ENCODE peak calls at places on chromosomes 2 and 18, in four cellular contexts. C is HepG2, V is HEK293T, U is H1. R is an unnamed sample.
A peak's percentile ranks its signal among the peaks of the same experiment; 100 is the strongest.

GRCh38 chr2:39991298-39991697 is 212.2 kb upstream of the THUMPD2 start:
- DNase-seq in C (no peak), V (no peak), U (no peak), R (no peak)

GRCh38 chr2:185128331-185128730 is 530.0 kb downstream of the ZNF804A start:
- DNase-seq in C (no peak), V (no peak), U (no peak), R (no peak)

GRCh38 chr2:233033672-233034071 is 1.2 kb downstream of the NEU2 start:
- DNase-seq in C (no peak), V (no peak), U (no peak), R (no peak)

GRCh38 chr2:112024896-112025491 is 30.1 kb upstream of the TMEM87B start:
- DNase-seq in C (no peak), V (no peak), U (no peak), R (no peak)

GRCh38 chr18:24959100-24959499 is 392.9 kb downstream of the ZNF521 start:
- DNase-seq in C (no peak), V (peak; percentile 23), U (no peak), R (no peak)

GRCh38 chr2:239159476-239159911 is 241.3 kb downstream of the HDAC4 start:
- DNase-seq in C (no peak), V (no peak), U (no peak), R (no peak)

GRCh38 chr2:234674781-234675201 is 177.9 kb upstream of the ARL4C start:
- DNase-seq in C (peak; percentile 80), V (no peak), U (no peak), R (no peak)

GRCh38 chr2:42653908-42654445 is 85.5 kb downstream of the MTA3 start:
- DNase-seq in C (no peak), V (no peak), U (no peak), R (no peak)

GRCh38 chr18:21904856-21905255 is 164.3 kb downstream of the MIB1 start:
- DNase-seq in C (no peak), V (no peak), U (no peak), R (no peak)
- TF ChIP-seq SUZ12 in C (no peak), V (no peak), U (no peak), R (no peak)

DNA sequence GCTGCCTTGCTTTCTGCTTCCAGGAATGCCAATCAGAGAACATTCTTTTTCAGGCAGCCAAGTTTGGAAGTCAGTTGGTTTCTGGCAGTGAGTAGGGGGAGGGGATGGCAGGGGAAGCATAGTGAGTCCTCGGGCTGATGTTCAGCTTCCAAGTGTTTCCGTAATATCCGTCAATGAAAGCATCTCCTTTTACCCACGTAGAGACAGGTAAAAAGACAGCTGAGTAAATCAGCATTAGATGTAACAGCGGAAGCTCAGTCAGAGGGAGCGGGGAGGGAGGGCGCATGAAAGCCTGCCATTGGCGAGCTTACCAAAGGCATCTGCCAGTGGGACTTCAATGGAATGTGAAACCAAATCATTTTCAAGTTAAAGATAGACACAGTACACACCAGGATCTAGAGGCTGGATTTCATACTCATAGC is 117.1 kb upstream of the DTNA start:
- DNase-seq in C (no peak), V (no peak), U (peak; percentile 48), R (no peak)
- TF ChIP-seq SP1 in C (no peak), V (no peak), U (peak; percentile 13), R (no peak)

DNA sequence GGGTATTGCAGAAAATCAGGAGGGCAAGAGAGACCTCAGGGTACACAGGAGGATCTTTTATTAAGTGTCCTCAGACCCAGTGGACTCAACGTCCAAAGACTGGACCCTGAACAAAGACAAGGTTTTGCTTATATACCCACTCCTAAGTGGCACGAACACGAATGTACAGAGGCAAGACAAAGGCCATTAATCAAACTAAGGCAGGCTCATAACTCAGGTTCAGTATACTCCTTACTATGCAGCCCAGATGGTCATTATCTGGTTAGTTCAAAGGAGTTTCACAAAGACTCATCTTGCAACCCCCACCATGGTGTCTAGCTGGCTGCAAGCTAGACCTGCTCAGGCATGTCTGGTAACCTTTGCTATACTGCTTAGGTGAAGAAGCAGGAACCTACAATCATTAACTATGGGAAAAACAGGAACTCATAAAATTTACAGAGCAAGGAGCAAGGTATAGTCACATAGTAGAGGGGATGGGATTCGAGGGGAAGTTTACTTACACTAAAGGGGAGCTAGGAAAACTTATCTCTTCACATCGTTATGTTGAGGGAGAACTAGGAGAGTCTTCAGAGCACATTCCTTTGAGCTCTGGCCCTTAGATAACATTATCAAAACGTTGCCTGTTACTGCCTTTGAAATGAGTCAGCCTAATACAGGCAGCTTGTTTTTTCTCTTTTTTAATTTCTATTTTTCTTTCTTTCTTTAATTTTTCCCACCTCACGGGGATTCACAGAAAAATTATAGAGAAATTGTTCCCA is 33.9 kb downstream of the SLC4A3 start:
- DNase-seq in C (peak; percentile 24), V (no peak), U (no peak), R (peak; percentile 44)
- TF ChIP-seq SUZ12 in C (no peak), V (no peak), U (no peak), R (no peak)

DNA sequence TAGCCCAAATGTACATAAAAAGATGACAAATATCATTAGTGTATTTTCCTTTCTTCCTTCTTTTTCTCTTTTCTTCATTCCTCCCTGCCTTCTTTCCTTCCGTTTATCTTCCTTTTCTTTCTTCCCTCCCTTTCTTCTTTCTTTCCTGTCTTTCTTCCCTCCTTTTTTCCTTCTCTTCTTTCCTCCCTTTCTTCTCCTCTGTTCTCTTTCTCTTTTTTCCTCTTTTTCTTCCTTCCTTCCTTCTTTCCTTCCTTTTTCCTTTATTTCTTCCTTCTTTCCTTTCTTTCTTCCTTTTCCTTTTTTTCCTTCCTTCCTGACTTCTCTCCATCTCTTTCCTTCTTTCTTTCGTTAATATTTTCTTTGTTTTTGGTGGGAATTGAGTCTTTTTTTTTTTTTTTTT is 256.9 kb upstream of the CNTNAP5 start:
- DNase-seq in C (no peak), V (no peak), U (no peak), R (no peak)
- TF ChIP-seq SP1 in C (no peak), V (no peak), U (no peak), R (no peak)

GRCh38 chr2:217693363-217693762 is 309.4 kb downstream of the TNS1 start:
- DNase-seq in C (no peak), V (no peak), U (no peak), R (no peak)
- TF ChIP-seq SUZ12 in C (no peak), V (no peak), U (no peak), R (no peak)

GRCh38 chr2:221289846-221290245 is 282.3 kb downstream of the EPHA4 start:
- DNase-seq in C (no peak), V (no peak), U (no peak), R (no peak)
- TF ChIP-seq SP1 in C (no peak), V (no peak), U (peak; percentile 59), R (no peak)

DNA sequence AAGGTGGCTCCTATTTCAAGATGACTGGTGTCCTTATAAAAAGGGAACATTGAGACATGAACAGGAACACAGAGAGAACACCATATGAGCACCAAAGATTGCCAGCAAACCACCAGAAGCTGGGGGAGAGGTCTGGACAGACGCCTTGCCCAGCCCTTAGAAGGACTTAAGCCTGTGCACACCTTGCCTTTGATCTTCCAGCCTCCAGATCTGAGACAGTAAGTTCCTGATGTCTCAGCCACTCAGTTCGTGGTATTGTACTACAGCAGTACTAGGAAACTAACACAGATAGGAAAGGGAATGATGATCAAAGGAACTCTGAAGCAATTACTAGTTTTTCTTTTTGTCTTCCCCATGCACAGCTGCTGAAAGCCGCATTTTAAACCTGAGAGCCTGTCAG is 137.3 kb upstream of the FHL2 start:
- DNase-seq in C (no peak), V (no peak), U (no peak), R (no peak)
- TF ChIP-seq SUZ12 in C (no peak), V (no peak), U (no peak), R (no peak)

DNA sequence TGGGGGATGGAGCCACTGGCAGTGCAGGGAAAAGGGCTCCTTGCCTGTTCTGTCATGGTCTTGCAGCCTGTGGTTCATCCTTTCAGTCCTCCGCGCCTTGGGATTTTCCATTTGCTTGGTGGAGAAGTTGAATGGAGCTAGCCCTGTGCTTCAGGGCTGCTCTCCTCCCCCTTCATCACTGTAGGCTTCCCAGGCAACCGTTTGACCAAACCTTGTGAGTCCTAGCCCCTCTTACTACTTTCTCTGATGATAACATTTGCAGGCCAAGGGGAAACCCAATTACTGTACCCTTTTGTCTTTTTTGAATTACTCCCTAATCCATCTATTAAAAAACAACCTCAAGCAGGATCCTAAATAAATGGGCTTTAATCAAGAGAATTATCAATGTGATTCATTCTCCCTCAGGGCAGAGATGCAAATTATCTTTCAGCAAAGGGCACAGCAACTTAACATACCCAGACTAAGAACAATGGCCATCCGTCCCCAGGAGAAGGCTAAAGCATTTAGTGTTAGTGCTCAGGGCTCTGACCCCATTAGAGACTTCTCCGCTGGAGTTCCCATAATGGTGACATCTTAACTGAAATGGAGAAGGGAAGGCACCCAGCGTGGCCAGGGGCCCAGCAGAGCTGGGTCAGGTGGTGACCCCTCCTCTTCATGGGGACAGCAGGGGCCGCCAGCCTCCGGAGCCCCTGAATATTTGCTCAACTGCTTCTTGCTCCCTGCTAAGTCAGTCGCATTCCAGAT is 40.7 kb downstream of the RHOB start:
- DNase-seq in C (no peak), V (no peak), U (peak; percentile 59), R (no peak)
- TF ChIP-seq SP1 in C (no peak), V (no peak), U (no peak), R (no peak)

R was measured in GM12878.